ENCODE peak calls at places on chromosomes 7 and 10, in nine cellular contexts. C, A, U, G, X, H, M, N and W are unnamed samples.

GRCh38 chr10:98833550-98833949 is 386.8 kb upstream of the HPS1 start:
- DNase-seq in H (no peak), G (no peak), M (no peak), N (no peak), X (no peak), U (no peak), C (no peak), A (no peak), W (no peak)

GRCh38 chr10:100872034-100872791 is 40.5 kb upstream of the SLF2 start:
- DNase-seq in X (peak), H (peak), U (peak), M (peak), C (peak), A (no peak), G (no peak), N (peak), W (peak)

GRCh38 chr10:14048930-14049613 is 281.7 kb downstream of the FRMD4A start:
- DNase-seq in N (no peak), H (no peak), U (no peak), M (no peak), X (peak), G (no peak), C (no peak), A (no peak), W (no peak)

GRCh38 chr7:78020131-78020873 is 221.7 kb downstream of the PHTF2 start:
- DNase-seq in A (no peak), N (peak), X (peak), M (peak), U (peak), C (peak), G (peak), H (peak), W (peak)

GRCh38 chr10:62732841-62733653 is 71.5 kb upstream of the ADO start:
- DNase-seq in N (peak), X (peak), C (no peak), M (peak), G (no peak), U (no peak), A (no peak), H (peak), W (peak)

GRCh38 chr10:59895629-59896116 is 10.7 kb downstream of the CCDC6 start:
- DNase-seq in X (peak), H (peak), C (no peak), N (no peak), G (no peak), M (peak), U (no peak), A (no peak), W (no peak)

GRCh38 chr10:93039721-93040120 is 20.9 kb upstream of the CYP26C1 start:
- DNase-seq in M (peak), U (no peak), C (no peak), G (peak), X (peak), N (peak), H (peak), A (no peak), W (peak)

GRCh38 chr7:131105294-131105802 is 222.3 kb upstream of the MKLN1 start:
- DNase-seq in X (no peak), N (no peak), C (peak), M (peak), A (peak), H (peak), G (no peak), U (no peak), W (no peak)

GRCh38 chr7:135183478-135183877 is 13.0 kb upstream of the CYREN start:
- DNase-seq in X (no peak), H (no peak), A (peak), U (no peak), N (no peak), C (no peak), M (no peak), G (no peak), W (no peak)

GRCh38 chr7:12221414-12221813 is 10.3 kb downstream of the TMEM106B start:
- DNase-seq in H (no peak), C (no peak), U (no peak), A (no peak), X (no peak), G (no peak), M (peak), N (no peak), W (no peak)

GRCh38 chr10:75984067-75984466 is 552.6 kb downstream of the LRMDA start:
- DNase-seq in N (no peak), C (peak), U (no peak), G (no peak), A (no peak), M (no peak), X (no peak), H (no peak), W (no peak)

GRCh38 chr10:24299587-24300258 is 90.8 kb downstream of the KIAA1217 start:
- DNase-seq in A (no peak), G (no peak), X (peak), U (no peak), C (no peak), N (peak), M (peak), H (peak), W (peak)

GRCh38 chr7:105779856-105780815 is 96.3 kb downstream of the ATXN7L1 start:
- DNase-seq in X (no peak), A (no peak), N (no peak), M (no peak), H (no peak), C (peak), G (no peak), U (no peak), W (no peak)

GRCh38 chr10:69504576-69505250 is 53.4 kb downstream of the TSPAN15 start:
- DNase-seq in N (no peak), H (no peak), G (no peak), M (no peak), U (no peak), A (peak), C (no peak), X (no peak), W (no peak)

GRCh38 chr7:143288836-143289235 is 685 bp downstream of the CASP2 start:
- DNase-seq in X (peak), H (peak), G (no peak), M (no peak), U (peak), C (peak), A (no peak), N (peak), W (peak)

GRCh38 chr7:149878523-149878921 is 4.8 kb downstream of the ATP6V0E2 start:
- DNase-seq in G (no peak), U (no peak), X (no peak), C (no peak), N (no peak), H (no peak), M (no peak), A (no peak), W (no peak)

GRCh38 chr10:74078037-74078436 is 72.6 kb downstream of the AP3M1 start:
- DNase-seq in X (no peak), A (no peak), G (no peak), M (no peak), N (no peak), H (peak), U (no peak), C (no peak), W (peak)

GRCh38 chr10:119737827-119738226 is 12.0 kb downstream of the INPP5F start:
- DNase-seq in M (peak), C (no peak), U (peak), N (peak), H (peak), X (peak), G (peak), A (no peak), W (peak)

GRCh38 chr10:120077707-120078492 is 185.4 kb downstream of the SEC23IP start:
- DNase-seq in C (no peak), H (no peak), U (no peak), X (peak), A (no peak), N (peak), M (no peak), G (no peak), W (no peak)

GRCh38 chr10:58836991-58837390 is 324.3 kb downstream of the BICC1 start:
- DNase-seq in G (no peak), N (no peak), M (no peak), A (no peak), X (no peak), U (no peak), H (no peak), C (peak), W (no peak)

GRCh38 chr7:32103361-32103760 is 33.2 kb upstream of the PDE1C start:
- DNase-seq in X (no peak), A (no peak), N (peak), U (no peak), G (no peak), C (no peak), H (no peak), M (no peak), W (no peak)

GRCh38 chr10:44619975-44620374 is 235.1 kb upstream of the CXCL12 start:
- DNase-seq in U (no peak), M (peak), N (no peak), A (no peak), G (no peak), H (no peak), X (peak), C (no peak), W (no peak)

GRCh38 chr7:101940830-101941229 is 123.4 kb downstream of the CUX1 start:
- DNase-seq in N (no peak), A (no peak), G (no peak), H (no peak), C (no peak), X (no peak), U (no peak), M (no peak), W (no peak)

GRCh38 chr10:122981066-122981464 is 864 bp downstream of the PSTK start:
- DNase-seq in X (peak), N (peak), G (peak), A (no peak), M (peak), C (no peak), U (peak), H (peak), W (peak)

GRCh38 chr10:4279649-4280048 is 494.6 kb upstream of the KLF6 start:
- DNase-seq in G (no peak), N (no peak), C (no peak), A (no peak), X (no peak), H (peak), M (peak), U (no peak), W (no peak)

GRCh38 chr10:115963848-115964247 is 309.2 kb downstream of the GFRA1 start:
- DNase-seq in C (peak), U (no peak), H (peak), A (no peak), N (no peak), X (no peak), M (peak), G (no peak), W (peak)
- TF ChIP-seq CTCF in C (peak), U (peak), H (peak), A (no peak), N (no peak), X (no peak), M (no peak), G (peak), W (peak)

GRCh38 chr7:127588019-127588696 is at the start of gene ARF5:
- DNase-seq in G (peak), X (peak), A (peak), H (peak), M (peak), C (peak), N (peak), U (peak), W (peak)

GRCh38 chr7:127591591-127591990 is 1.9 kb upstream of the FSCN3 start:
- DNase-seq in N (no peak), A (no peak), H (no peak), U (no peak), C (no peak), M (no peak), X (no peak), G (no peak), W (no peak)

GRCh38 chr7:127588697-127589482 is 679 bp downstream of the ARF5 start:
- DNase-seq in H (peak), N (peak), G (no peak), U (peak), M (peak), C (peak), X (peak), A (peak), W (peak)

GRCh38 chr7:127591189-127591588 is 2.3 kb upstream of the FSCN3 start:
- DNase-seq in X (no peak), C (no peak), M (no peak), H (no peak), A (no peak), G (no peak), U (no peak), N (no peak), W (no peak)

DNA sequence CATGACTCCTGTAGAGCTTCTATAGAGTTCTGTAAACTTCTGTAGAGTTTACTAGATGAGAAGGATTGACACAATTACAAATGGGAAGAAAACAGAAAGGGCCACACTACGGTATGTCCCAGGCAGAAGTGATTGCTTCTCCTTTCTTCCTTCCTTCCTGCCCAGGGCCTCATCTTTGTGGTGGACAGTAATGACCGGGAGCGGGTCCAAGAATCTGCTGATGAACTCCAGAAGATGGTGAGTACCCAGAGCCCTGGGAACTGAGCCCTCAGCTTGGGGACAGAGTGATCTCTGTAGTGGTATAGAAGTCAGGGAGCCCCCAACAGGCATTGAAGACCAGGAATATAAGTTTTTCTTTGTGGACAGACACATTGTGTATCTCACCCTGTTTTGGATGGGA is 1.7 kb downstream of the ARF5 start:
- DNase-seq in C (no peak), N (no peak), X (no peak), H (no peak), G (no peak), U (no peak), A (no peak), M (no peak), W (no peak)
- H3K4me3 ChIP-seq in C (no peak), N (peak), X (no peak), H (no peak), G (no peak), U (no peak), A (no peak), M (peak), W (no peak)

DNA sequence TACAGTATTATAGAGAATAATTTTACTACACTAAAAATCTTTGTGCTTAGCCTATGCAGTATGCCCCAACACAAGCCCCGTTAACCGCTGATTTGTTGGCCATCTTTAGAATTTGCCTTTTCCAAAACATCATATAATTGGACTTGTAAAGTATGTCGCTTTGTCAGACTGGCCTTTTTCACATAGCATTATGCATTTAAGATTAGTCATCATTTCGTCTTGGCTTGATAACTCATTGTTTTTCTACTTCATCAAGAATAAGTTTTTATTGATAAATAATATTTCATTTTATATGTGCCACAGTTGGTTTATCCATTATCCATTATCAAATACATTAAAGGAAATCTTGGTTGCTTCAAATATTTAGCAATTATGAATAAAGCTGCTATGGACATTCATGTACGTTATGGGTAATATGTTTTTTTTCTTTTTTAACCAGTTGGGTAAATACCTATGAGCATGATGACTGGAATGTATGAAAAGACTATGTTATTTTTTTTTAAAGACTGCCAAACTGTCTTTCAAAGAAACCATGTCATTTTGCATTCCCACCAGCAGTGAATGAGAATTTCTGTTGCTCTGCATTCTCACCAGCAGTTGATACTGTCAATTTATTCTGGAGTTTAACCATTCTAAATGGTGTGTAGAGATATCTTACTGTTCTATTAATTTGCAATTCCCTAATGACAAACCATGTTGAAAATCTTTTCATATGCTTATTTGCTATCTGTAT is 273.1 kb upstream of the KCND2 start:
- DNase-seq in H (peak), C (no peak), X (peak), N (no peak), U (no peak), G (no peak), M (peak), A (no peak), W (peak)
- TF ChIP-seq CTCF in H (no peak), C (no peak), X (no peak), N (no peak), U (no peak), G (no peak), M (no peak), A (no peak), W (peak)

GRCh38 chr7:141976524-141977245 is 3.1 kb upstream of the TAS2R38 start:
- DNase-seq in A (no peak), N (no peak), U (no peak), C (no peak), G (no peak), M (no peak), X (no peak), H (no peak), W (no peak)
- H3K4me3 ChIP-seq in A (no peak), N (no peak), U (peak), C (peak), G (no peak), M (no peak), X (no peak), H (no peak), W (no peak)

GRCh38 chr10:18122753-18123152 is 17.5 kb upstream of the CACNB2 start:
- DNase-seq in G (no peak), X (no peak), A (no peak), H (no peak), U (no peak), C (no peak), M (no peak), N (no peak), W (no peak)
- TF ChIP-seq CTCF in G (no peak), X (no peak), A (no peak), H (no peak), U (no peak), C (no peak), M (no peak), N (no peak), W (no peak)

GRCh38 chr10:33153968-33154327 is 180.5 kb downstream of the NRP1 start:
- DNase-seq in N (no peak), X (no peak), H (no peak), A (no peak), G (no peak), C (no peak), U (no peak), M (no peak), W (no peak)
- H3K4me3 ChIP-seq in N (no peak), X (no peak), H (no peak), A (no peak), G (no peak), C (no peak), U (no peak), M (no peak), W (no peak)

DNA sequence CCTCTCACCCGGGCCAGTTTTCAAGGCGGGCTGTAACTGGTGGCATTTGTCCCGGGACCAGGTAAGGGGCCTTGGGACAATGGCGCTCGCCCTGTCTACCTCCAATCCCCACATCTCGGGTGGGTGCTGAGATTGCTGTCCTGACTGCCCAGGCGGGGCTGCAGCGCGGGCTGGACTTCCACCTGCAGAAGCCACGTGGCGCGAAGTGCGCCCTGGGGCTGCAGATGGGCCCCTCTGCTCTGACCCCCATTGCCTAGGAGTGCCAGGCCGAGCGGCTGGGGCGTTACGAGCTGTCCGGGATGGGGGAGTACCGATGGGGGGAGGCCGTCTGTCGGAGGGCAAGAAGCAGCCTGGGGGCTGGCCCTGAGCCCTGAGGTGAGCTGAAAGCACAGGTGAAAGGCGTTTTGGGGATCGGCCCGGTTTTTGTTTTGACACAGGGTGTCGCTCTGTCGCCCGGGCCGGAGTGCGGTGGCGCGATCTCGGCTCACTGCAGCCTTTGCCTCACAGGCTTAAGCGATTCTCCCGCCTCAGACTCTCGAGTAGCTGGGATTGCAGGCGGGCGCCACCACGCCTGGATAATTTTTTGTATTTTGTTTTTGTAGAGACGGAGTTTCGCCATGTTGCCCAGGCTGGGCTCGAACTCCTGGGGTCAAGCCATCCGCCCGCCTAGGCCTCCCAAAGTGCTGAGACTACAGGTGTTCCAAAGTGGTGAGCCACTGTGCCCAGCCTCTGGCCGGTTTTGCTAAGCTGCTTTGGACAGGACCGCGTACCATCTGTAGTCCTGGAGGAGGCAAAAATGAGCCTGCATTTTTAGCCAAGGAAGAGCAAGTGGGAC is at the start of gene SFXN2:
- DNase-seq in C (peak), X (no peak), M (no peak), U (no peak), H (no peak), G (no peak), N (no peak), A (peak), W (no peak)
- TF ChIP-seq CTCF in C (no peak), X (peak), M (no peak), U (no peak), H (no peak), G (no peak), N (no peak), A (no peak), W (no peak)

GRCh38 chr7:43650457-43651052 is 67.6 kb downstream of the STK17A start:
- DNase-seq in N (no peak), U (no peak), X (no peak), M (peak), A (no peak), G (peak), H (peak), C (no peak), W (peak)
- H3K4me3 ChIP-seq in N (no peak), U (no peak), X (no peak), M (peak), A (no peak), G (no peak), H (no peak), C (no peak), W (no peak)

GRCh38 chr7:112419543-112420130 is 30.6 kb upstream of the IFRD1 start:
- DNase-seq in C (no peak), H (no peak), N (no peak), U (no peak), G (no peak), M (no peak), A (no peak), X (no peak), W (no peak)

GRCh38 chr7:112416127-112416526 is 34.1 kb upstream of the IFRD1 start:
- DNase-seq in U (no peak), X (no peak), N (no peak), A (no peak), C (no peak), M (no peak), G (no peak), H (peak), W (peak)

GRCh38 chr7:112411186-112411795 is 39.0 kb upstream of the IFRD1 start:
- DNase-seq in A (no peak), U (no peak), M (peak), N (peak), H (peak), C (peak), X (peak), G (no peak), W (no peak)

GRCh38 chr7:112410087-112410486 is 40.2 kb upstream of the IFRD1 start:
- DNase-seq in G (no peak), C (no peak), U (no peak), M (peak), X (no peak), H (peak), A (no peak), N (peak), W (no peak)

GRCh38 chr7:112414855-112415490 is 35.3 kb upstream of the IFRD1 start:
- DNase-seq in M (peak), N (peak), A (no peak), C (no peak), H (peak), X (peak), U (peak), G (no peak), W (peak)
- TF ChIP-seq CTCF in M (peak), N (peak), A (no peak), C (peak), H (peak), X (peak), U (peak), G (peak), W (peak)